ENCODE peak calls at places on chromosomes 6 and 20, in ten cellular contexts. One of them, this sample, is unnamed.

GRCh38 chr6:36853325-36853724 is 14.1 kb upstream of the CPNE5 start:
- DNase-seq in sigmoid colon: peak; percentile 83
- DNase-seq in uterus: peak; percentile 61
- DNase-seq in Peyer's patch: no peak
- DNase-seq in K562: no peak
- DNase-seq in lower leg skin: peak; percentile 59
- DNase-seq in H54: peak; percentile 40
- DNase-seq in ovary: peak; percentile 37
- DNase-seq in heart left ventricle: peak; percentile 51
- DNase-seq in GM12878: no peak
- DNase-seq in this sample: no peak

GRCh38 chr6:22062807-22063408 is 233.9 kb downstream of the PRL start:
- DNase-seq in Peyer's patch: no peak
- DNase-seq in sigmoid colon: no peak
- DNase-seq in lower leg skin: no peak
- DNase-seq in uterus: no peak
- DNase-seq in heart left ventricle: no peak
- DNase-seq in K562: no peak
- DNase-seq in GM12878: peak; percentile 69
- DNase-seq in ovary: peak; percentile 21
- DNase-seq in H54: no peak
- DNase-seq in this sample: no peak

GRCh38 chr6:56024931-56025330 is 149.5 kb upstream of the BMP5 start:
- DNase-seq in Peyer's patch: no peak
- DNase-seq in H54: no peak
- DNase-seq in sigmoid colon: no peak
- DNase-seq in K562: no peak
- DNase-seq in lower leg skin: no peak
- DNase-seq in uterus: no peak
- DNase-seq in ovary: no peak
- DNase-seq in GM12878: no peak
- DNase-seq in heart left ventricle: no peak
- DNase-seq in this sample: no peak

GRCh38 chr6:97394160-97394748 is 111.2 kb upstream of the MMS22L start:
- DNase-seq in uterus: no peak
- DNase-seq in H54: peak; percentile 4
- DNase-seq in GM12878: peak; percentile 20
- DNase-seq in heart left ventricle: no peak
- DNase-seq in K562: peak; percentile 59
- DNase-seq in ovary: no peak
- DNase-seq in lower leg skin: no peak
- DNase-seq in sigmoid colon: no peak
- DNase-seq in Peyer's patch: no peak
- DNase-seq in this sample: peak; percentile 11

GRCh38 chr6:128335963-128336362 is 184.4 kb downstream of the PTPRK start:
- DNase-seq in K562: no peak
- DNase-seq in sigmoid colon: no peak
- DNase-seq in heart left ventricle: no peak
- DNase-seq in ovary: no peak
- DNase-seq in uterus: no peak
- DNase-seq in H54: no peak
- DNase-seq in lower leg skin: no peak
- DNase-seq in Peyer's patch: no peak
- DNase-seq in GM12878: no peak
- DNase-seq in this sample: no peak

GRCh38 chr6:129577691-129578090 is 132.3 kb downstream of the ARHGAP18 start:
- DNase-seq in ovary: no peak
- DNase-seq in sigmoid colon: no peak
- DNase-seq in uterus: no peak
- DNase-seq in lower leg skin: no peak
- DNase-seq in Peyer's patch: no peak
- DNase-seq in H54: no peak
- DNase-seq in GM12878: no peak
- DNase-seq in heart left ventricle: no peak
- DNase-seq in K562: no peak
- DNase-seq in this sample: no peak

GRCh38 chr6:7617954-7618764 is 28.2 kb downstream of the SNRNP48 start:
- DNase-seq in H54: peak; percentile 43
- DNase-seq in heart left ventricle: no peak
- DNase-seq in GM12878: peak; percentile 38
- DNase-seq in K562: no peak
- DNase-seq in lower leg skin: peak; percentile 96
- DNase-seq in Peyer's patch: no peak
- DNase-seq in sigmoid colon: peak; percentile 74
- DNase-seq in ovary: no peak
- DNase-seq in uterus: no peak
- DNase-seq in this sample: no peak

GRCh38 chr6:170497845-170498281 is 55.2 kb downstream of the PSMB1 start:
- DNase-seq in sigmoid colon: no peak
- DNase-seq in lower leg skin: no peak
- DNase-seq in GM12878: no peak
- DNase-seq in uterus: no peak
- DNase-seq in K562: no peak
- DNase-seq in Peyer's patch: no peak
- DNase-seq in ovary: no peak
- DNase-seq in H54: peak; percentile 28
- DNase-seq in heart left ventricle: no peak
- DNase-seq in this sample: no peak

GRCh38 chr20:2631228-2631627 is 21.2 kb upstream of the NOP56 start:
- DNase-seq in ovary: no peak
- DNase-seq in H54: no peak
- DNase-seq in GM12878: no peak
- DNase-seq in heart left ventricle: no peak
- DNase-seq in K562: no peak
- DNase-seq in lower leg skin: no peak
- DNase-seq in uterus: no peak
- DNase-seq in Peyer's patch: no peak
- DNase-seq in sigmoid colon: no peak
- DNase-seq in this sample: no peak

GRCh38 chr20:2625062-2625461 is 27.4 kb upstream of the NOP56 start:
- DNase-seq in lower leg skin: no peak
- DNase-seq in GM12878: no peak
- DNase-seq in Peyer's patch: no peak
- DNase-seq in ovary: no peak
- DNase-seq in sigmoid colon: no peak
- DNase-seq in K562: no peak
- DNase-seq in H54: no peak
- DNase-seq in heart left ventricle: no peak
- DNase-seq in uterus: no peak
- DNase-seq in this sample: no peak

GRCh38 chr20:2624190-2624589 is 28.2 kb upstream of the NOP56 start:
- DNase-seq in heart left ventricle: no peak
- DNase-seq in H54: no peak
- DNase-seq in lower leg skin: no peak
- DNase-seq in Peyer's patch: no peak
- DNase-seq in sigmoid colon: peak; percentile 82
- DNase-seq in uterus: peak; percentile 27
- DNase-seq in GM12878: no peak
- DNase-seq in ovary: no peak
- DNase-seq in K562: no peak
- DNase-seq in this sample: no peak

GRCh38 chr20:2626853-2627541 is 25.4 kb upstream of the NOP56 start:
- DNase-seq in GM12878: no peak
- DNase-seq in H54: no peak
- DNase-seq in K562: no peak
- DNase-seq in heart left ventricle: no peak
- DNase-seq in sigmoid colon: no peak
- DNase-seq in ovary: no peak
- DNase-seq in uterus: no peak
- DNase-seq in lower leg skin: no peak
- DNase-seq in Peyer's patch: no peak
- DNase-seq in this sample: no peak
- TF ChIP-seq POLR2A in GM12878: no peak
- TF ChIP-seq POLR2A in H54: no peak
- TF ChIP-seq POLR2A in K562: no peak
- TF ChIP-seq POLR2A in heart left ventricle: no peak
- TF ChIP-seq POLR2A in sigmoid colon: no peak
- TF ChIP-seq POLR2A in ovary: no peak
- TF ChIP-seq POLR2A in uterus: no peak
- TF ChIP-seq POLR2A in lower leg skin: no peak
- TF ChIP-seq POLR2A in Peyer's patch: no peak
- TF ChIP-seq POLR2A in this sample: no peak

GRCh38 chr20:36574278-36575065 is 1.1 kb downstream of the TGIF2 start:
- DNase-seq in heart left ventricle: peak; percentile 60
- DNase-seq in Peyer's patch: peak; percentile 65
- DNase-seq in K562: peak; percentile 71
- DNase-seq in GM12878: no peak
- DNase-seq in lower leg skin: peak; percentile 94
- DNase-seq in ovary: peak; percentile 78
- DNase-seq in H54: no peak
- DNase-seq in sigmoid colon: peak; percentile 80
- DNase-seq in uterus: peak; percentile 76
- DNase-seq in this sample: peak; percentile 54
- TF ChIP-seq POLR2A in heart left ventricle: no peak
- TF ChIP-seq POLR2A in Peyer's patch: no peak
- TF ChIP-seq POLR2A in K562: peak; percentile 74
- TF ChIP-seq POLR2A in GM12878: peak; percentile 85
- TF ChIP-seq POLR2A in lower leg skin: no peak
- TF ChIP-seq POLR2A in ovary: peak; percentile 41
- TF ChIP-seq POLR2A in H54: no peak
- TF ChIP-seq POLR2A in sigmoid colon: no peak
- TF ChIP-seq POLR2A in uterus: peak; percentile 26
- TF ChIP-seq POLR2A in this sample: peak; percentile 16

DNA sequence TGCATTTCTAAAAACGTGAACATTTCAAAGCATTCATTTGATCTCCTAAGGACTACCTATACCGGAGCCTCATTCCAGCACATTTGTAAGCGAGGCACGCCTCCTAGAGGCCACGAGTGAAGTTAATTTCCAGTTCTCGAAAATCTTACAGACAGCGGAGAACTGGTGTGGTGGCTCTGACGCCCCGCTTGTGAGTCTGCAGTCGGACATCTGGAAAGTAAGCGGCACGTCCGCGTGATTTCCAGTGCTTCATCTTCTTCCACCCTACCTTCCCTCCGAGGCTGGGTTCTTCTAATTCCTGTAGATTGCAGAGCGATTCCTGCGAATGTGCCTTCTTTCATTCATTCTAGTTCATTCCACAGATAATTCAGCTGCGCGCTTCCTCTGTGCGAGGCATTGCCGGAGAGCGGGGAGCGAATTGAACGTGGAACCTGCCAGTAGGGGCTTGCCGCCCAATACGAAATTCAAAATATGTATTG is 810 bp upstream of the PRIM2 start:
- DNase-seq in K562: peak; percentile 76
- DNase-seq in sigmoid colon: peak; percentile 91
- DNase-seq in Peyer's patch: peak; percentile 77
- DNase-seq in lower leg skin: peak; percentile 94
- DNase-seq in uterus: peak; percentile 85
- DNase-seq in ovary: peak; percentile 81
- DNase-seq in GM12878: peak; percentile 83
- DNase-seq in H54: peak; percentile 74
- DNase-seq in heart left ventricle: peak; percentile 80
- DNase-seq in this sample: peak; percentile 49
- TF ChIP-seq POLR2A in K562: no peak
- TF ChIP-seq POLR2A in sigmoid colon: peak; percentile 13
- TF ChIP-seq POLR2A in Peyer's patch: no peak
- TF ChIP-seq POLR2A in lower leg skin: no peak
- TF ChIP-seq POLR2A in uterus: peak; percentile 15
- TF ChIP-seq POLR2A in ovary: no peak
- TF ChIP-seq POLR2A in GM12878: peak; percentile 59
- TF ChIP-seq POLR2A in H54: peak; percentile 32
- TF ChIP-seq POLR2A in heart left ventricle: no peak
- TF ChIP-seq POLR2A in this sample: no peak

GRCh38 chr6:26045046-26045938 is 41.9 kb upstream of the HFE start:
- DNase-seq in heart left ventricle: peak; percentile 75
- DNase-seq in GM12878: peak; percentile 99
- DNase-seq in ovary: peak; percentile 81
- DNase-seq in sigmoid colon: peak; percentile 94
- DNase-seq in H54: no peak
- DNase-seq in Peyer's patch: peak; percentile 82
- DNase-seq in lower leg skin: peak; percentile 91
- DNase-seq in uterus: peak; percentile 62
- DNase-seq in K562: no peak
- DNase-seq in this sample: no peak
- TF ChIP-seq POLR2A in heart left ventricle: peak; percentile 5
- TF ChIP-seq POLR2A in GM12878: peak; percentile 98
- TF ChIP-seq POLR2A in ovary: peak; percentile 83
- TF ChIP-seq POLR2A in sigmoid colon: peak; percentile 93
- TF ChIP-seq POLR2A in H54: peak; percentile 97
- TF ChIP-seq POLR2A in Peyer's patch: peak; percentile 80
- TF ChIP-seq POLR2A in lower leg skin: no peak
- TF ChIP-seq POLR2A in uterus: peak; percentile 95
- TF ChIP-seq POLR2A in K562: no peak
- TF ChIP-seq POLR2A in this sample: peak; percentile 98

GRCh38 chr6:27893059-27893835 is 18.9 kb downstream of the OR2B2 start:
- DNase-seq in H54: peak; percentile 71
- DNase-seq in K562: peak; percentile 97
- DNase-seq in sigmoid colon: peak; percentile 81
- DNase-seq in lower leg skin: peak; percentile 96
- DNase-seq in ovary: no peak
- DNase-seq in Peyer's patch: peak; percentile 87
- DNase-seq in uterus: peak; percentile 28
- DNase-seq in heart left ventricle: peak; percentile 72
- DNase-seq in GM12878: peak; percentile 98
- DNase-seq in this sample: no peak
- TF ChIP-seq POLR2A in H54: peak; percentile 98
- TF ChIP-seq POLR2A in K562: peak; percentile 100
- TF ChIP-seq POLR2A in sigmoid colon: no peak
- TF ChIP-seq POLR2A in lower leg skin: no peak
- TF ChIP-seq POLR2A in ovary: no peak
- TF ChIP-seq POLR2A in Peyer's patch: peak; percentile 99
- TF ChIP-seq POLR2A in uterus: peak; percentile 27
- TF ChIP-seq POLR2A in heart left ventricle: no peak
- TF ChIP-seq POLR2A in GM12878: peak; percentile 96
- TF ChIP-seq POLR2A in this sample: peak; percentile 98

GRCh38 chr20:38962044-38962897 is at the start of gene DHX35:
- DNase-seq in K562: peak; percentile 99
- DNase-seq in uterus: peak; percentile 99
- DNase-seq in H54: peak; percentile 94
- DNase-seq in lower leg skin: peak; percentile 100
- DNase-seq in ovary: peak; percentile 98
- DNase-seq in sigmoid colon: peak; percentile 99
- DNase-seq in Peyer's patch: peak; percentile 97
- DNase-seq in GM12878: peak; percentile 91
- DNase-seq in heart left ventricle: peak; percentile 98
- DNase-seq in this sample: peak; percentile 97
- TF ChIP-seq POLR2A in K562: peak; percentile 90
- TF ChIP-seq POLR2A in uterus: no peak
- TF ChIP-seq POLR2A in H54: peak; percentile 62
- TF ChIP-seq POLR2A in lower leg skin: no peak
- TF ChIP-seq POLR2A in ovary: no peak
- TF ChIP-seq POLR2A in sigmoid colon: peak; percentile 25
- TF ChIP-seq POLR2A in Peyer's patch: peak; percentile 43
- TF ChIP-seq POLR2A in GM12878: peak; percentile 90
- TF ChIP-seq POLR2A in heart left ventricle: no peak
- TF ChIP-seq POLR2A in this sample: peak; percentile 76

DNA sequence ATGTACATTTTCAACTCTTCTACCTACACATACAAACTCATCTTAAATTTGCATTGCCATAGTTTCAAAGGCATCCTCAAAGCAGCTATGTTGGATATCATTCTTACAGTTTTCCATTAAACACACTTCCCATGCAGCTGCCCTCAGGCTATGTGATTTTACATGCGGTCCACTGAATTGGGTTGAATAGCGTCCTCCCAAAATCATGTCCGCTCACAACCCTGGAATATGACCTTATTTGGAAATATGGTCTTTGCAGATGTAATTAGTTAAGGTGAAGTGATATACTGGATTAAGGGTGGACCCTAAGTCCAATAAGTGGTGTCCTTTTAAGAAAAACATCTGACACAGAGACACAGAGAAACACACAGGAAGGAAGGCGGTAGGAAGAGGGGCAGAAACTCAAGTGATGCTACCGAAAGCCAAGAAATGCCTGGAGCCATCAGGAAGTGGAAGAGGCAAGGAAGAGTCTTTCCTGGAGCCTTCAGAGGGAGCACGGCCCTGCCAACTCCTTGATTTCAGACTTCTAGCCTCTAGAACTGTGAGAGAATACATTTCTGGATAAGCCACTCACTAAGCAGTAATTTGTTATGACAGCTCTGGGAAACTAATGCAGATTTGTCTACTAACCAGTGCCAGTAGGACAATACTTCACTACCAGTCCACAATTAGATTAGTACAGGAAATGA is 42.6 kb upstream of the NHSL1 start:
- DNase-seq in GM12878: no peak
- DNase-seq in lower leg skin: no peak
- DNase-seq in Peyer's patch: no peak
- DNase-seq in K562: no peak
- DNase-seq in sigmoid colon: no peak
- DNase-seq in ovary: no peak
- DNase-seq in H54: no peak
- DNase-seq in heart left ventricle: no peak
- DNase-seq in uterus: no peak
- DNase-seq in this sample: no peak
- TF ChIP-seq POLR2A in GM12878: no peak
- TF ChIP-seq POLR2A in lower leg skin: no peak
- TF ChIP-seq POLR2A in Peyer's patch: no peak
- TF ChIP-seq POLR2A in K562: no peak
- TF ChIP-seq POLR2A in sigmoid colon: no peak
- TF ChIP-seq POLR2A in ovary: no peak
- TF ChIP-seq POLR2A in H54: no peak
- TF ChIP-seq POLR2A in heart left ventricle: no peak
- TF ChIP-seq POLR2A in uterus: no peak
- TF ChIP-seq POLR2A in this sample: no peak